ENCODE peak calls at places on chromosomes 4 and X, in seven cellular contexts. K, R, Y, G, D, O and W are unnamed samples.

GRCh38 chrX:97563531-97564133 is 679.9 kb downstream of the RPA4 start:
- DNase-seq in Y (peak), K (no peak), R (no peak), D (no peak), G (peak), O (no peak), W (peak)

GRCh38 chr4:177315767-177316490 is 6.3 kb downstream of the NEIL3 start:
- DNase-seq in D (no peak), K (no peak), G (no peak), Y (no peak), R (no peak), O (no peak), W (no peak)

GRCh38 chr4:102338405-102338804 is 6.9 kb downstream of the SLC39A8 start:
- DNase-seq in G (no peak), D (no peak), K (no peak), R (no peak), O (no peak), Y (no peak), W (no peak)

GRCh38 chr4:1221155-1221870 is 27.6 kb downstream of the CTBP1 start:
- DNase-seq in G (no peak), K (no peak), D (no peak), Y (no peak), O (no peak), R (no peak), W (no peak)

GRCh38 chr4:9987749-9988346 is 33.4 kb downstream of the SLC2A9 start:
- DNase-seq in K (no peak), Y (no peak), D (no peak), G (no peak), R (no peak), O (no peak), W (no peak)

GRCh38 chrX:120731386-120731785 is 101.5 kb upstream of the C1GALT1C1 start:
- DNase-seq in G (no peak), D (no peak), K (no peak), Y (no peak), R (no peak), O (no peak), W (no peak)

GRCh38 chr4:91035276-91035675 is 908.1 kb downstream of the CCSER1 start:
- DNase-seq in K (no peak), D (no peak), O (no peak), G (no peak), R (no peak), Y (no peak), W (no peak)

GRCh38 chr4:134753390-134753789 is 551.8 kb upstream of the PABPC4L start:
- DNase-seq in O (no peak), Y (no peak), G (no peak), K (no peak), R (no peak), D (no peak), W (no peak)

GRCh38 chr4:145130788-145131398 is 32.8 kb downstream of the ABCE1 start:
- DNase-seq in D (no peak), R (no peak), G (peak), K (no peak), Y (no peak), O (no peak), W (no peak)

GRCh38 chrX:38618152-38618551 is 56.8 kb downstream of the TSPAN7 start:
- DNase-seq in R (no peak), G (no peak), K (no peak), O (no peak), D (no peak), Y (no peak), W (no peak)

GRCh38 chr4:20137176-20137575 is 114.5 kb upstream of the SLIT2 start:
- DNase-seq in G (peak), Y (no peak), D (no peak), O (no peak), K (no peak), R (no peak), W (no peak)

GRCh38 chr4:6627832-6628231 is 12.7 kb upstream of the MRFAP1 start:
- DNase-seq in Y (no peak), G (no peak), R (no peak), D (no peak), K (no peak), O (no peak), W (no peak)

GRCh38 chrX:108036298-108036973 is 8.4 kb upstream of the VSIG1 start:
- DNase-seq in Y (no peak), R (peak), G (peak), K (no peak), O (no peak), D (no peak), W (no peak)

GRCh38 chrX:19627081-19627480 is 111.8 kb upstream of the MAP3K15 start:
- DNase-seq in D (no peak), G (no peak), K (no peak), R (no peak), O (no peak), Y (no peak), W (peak)

GRCh38 chr4:85029453-85029852 is 63.0 kb upstream of the WDFY3 start:
- DNase-seq in D (no peak), G (no peak), Y (no peak), K (no peak), O (no peak), R (no peak), W (no peak)

GRCh38 chr4:147831452-147832192 is 99.7 kb downstream of the ARHGAP10 start:
- DNase-seq in Y (peak), R (no peak), O (peak), K (peak), G (peak), D (no peak), W (no peak)

GRCh38 chr4:54400802-54401201 is 171.7 kb downstream of the PDGFRA start:
- DNase-seq in D (no peak), R (no peak), O (no peak), Y (no peak), K (no peak), G (peak), W (no peak)

GRCh38 chr4:73573794-73574528 is 46.3 kb downstream of the RASSF6 start:
- DNase-seq in K (peak), O (peak), G (peak), D (peak), R (peak), Y (peak), W (peak)

GRCh38 chrX:13093489-13094140 is 49.2 kb upstream of the FAM9C start:
- DNase-seq in Y (no peak), K (no peak), R (no peak), G (no peak), D (no peak), O (no peak), W (no peak)

GRCh38 chrX:152735101-152735500 is 1.5 kb downstream of the MAGEA12 start:
- DNase-seq in Y (no peak), R (peak), K (no peak), D (peak), O (no peak), G (no peak), W (no peak)

GRCh38 chrX:74438771-74439170 is 17.5 kb downstream of the SLC16A2 start:
- DNase-seq in R (no peak), K (no peak), O (no peak), D (no peak), G (no peak), Y (no peak), W (no peak)

GRCh38 chrX:24027086-24027485 is at the start of gene KLHL15:
- DNase-seq in D (no peak), O (no peak), R (no peak), Y (no peak), G (no peak), K (no peak), W (no peak)

GRCh38 chr4:95250544-95251137 is 298.1 kb downstream of the UNC5C start:
- DNase-seq in K (peak), Y (no peak), G (no peak), R (no peak), O (no peak), D (no peak), W (no peak)

GRCh38 chr4:85909851-85910250 is 434.9 kb downstream of the ARHGAP24 start:
- DNase-seq in G (no peak), D (no peak), K (no peak), O (no peak), R (no peak), Y (no peak), W (no peak)

GRCh38 chr4:23463071-23463470 is 426.8 kb downstream of the PPARGC1A start:
- DNase-seq in D (no peak), Y (no peak), R (no peak), O (no peak), G (no peak), K (no peak), W (no peak)

GRCh38 chrX:107827137-107827831 is 1.6 kb downstream of the MID2 start:
- DNase-seq in K (no peak), Y (no peak), R (no peak), G (no peak), D (no peak), O (no peak), W (no peak)

GRCh38 chr4:2469192-2469984 is 482 bp downstream of the RNF4 start:
- DNase-seq in K (peak), Y (peak), O (no peak), G (peak), D (no peak), R (peak), W (peak)

GRCh38 chr4:22094217-22094616 is 145.6 kb upstream of the KCNIP4 start:
- DNase-seq in Y (no peak), R (no peak), K (no peak), D (no peak), G (no peak), O (no peak), W (no peak)

GRCh38 chr4:165982934-165983333 is 109.9 kb downstream of the TLL1 start:
- DNase-seq in D (no peak), Y (no peak), K (no peak), O (no peak), R (no peak), G (no peak), W (no peak)

GRCh38 chr4:118759481-118759880 is 74.3 kb downstream of the METTL14 start:
- DNase-seq in G (no peak), O (no peak), R (no peak), K (no peak), Y (no peak), D (no peak), W (no peak)
- H3K4me3 ChIP-seq in G (no peak), O (no peak), R (no peak), K (no peak), Y (no peak), D (no peak), W (no peak)

GRCh38 chrX:69307736-69308135 is 142.5 kb upstream of the PJA1 start:
- DNase-seq in D (peak), O (no peak), K (no peak), Y (no peak), G (no peak), R (no peak), W (no peak)
- H3K27ac ChIP-seq in D (no peak), O (no peak), K (no peak), Y (no peak), G (no peak), R (no peak), W (no peak)

DNA sequence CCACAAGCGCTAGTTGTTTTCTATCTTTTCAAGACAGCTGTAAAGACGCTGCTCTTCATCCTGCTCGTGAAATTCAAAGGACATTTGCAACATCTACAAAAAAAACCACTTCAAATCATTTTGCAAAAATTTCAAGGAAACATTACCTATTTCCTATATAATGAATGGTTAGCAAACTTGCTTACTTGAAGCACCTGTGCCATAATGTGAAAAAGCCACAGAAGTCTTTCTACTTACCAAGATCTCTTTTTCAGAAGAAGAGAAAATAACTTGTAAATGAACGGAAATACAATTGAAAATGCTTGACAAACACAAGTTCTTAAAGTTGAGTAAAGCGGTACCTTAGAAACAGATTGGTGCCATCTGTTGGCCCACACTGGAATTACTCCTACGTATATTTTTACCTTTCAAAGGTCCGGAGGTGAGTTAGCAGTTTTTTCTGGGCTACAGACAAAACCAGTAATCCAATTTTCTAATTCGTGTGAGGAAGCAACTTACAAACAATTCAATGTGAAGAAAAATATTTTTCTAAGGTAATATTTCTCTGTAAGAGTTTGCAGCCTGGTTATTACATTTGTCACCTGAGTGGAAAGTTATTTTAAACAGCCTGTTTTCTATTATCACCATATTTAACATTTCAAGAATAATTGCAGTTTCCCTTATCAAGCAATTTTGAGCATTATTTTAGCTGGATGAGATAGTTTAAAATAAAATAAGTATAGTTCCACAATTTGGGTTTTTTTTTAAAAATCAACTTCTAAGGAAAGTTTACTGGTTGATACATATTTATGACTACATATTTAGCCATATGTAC is at the start of gene TLR6:
- DNase-seq in D (no peak), G (peak), Y (peak), K (peak), R (peak), O (peak), W (no peak)
- TF ChIP-seq POLR2A in D (no peak), G (no peak), Y (no peak), K (no peak), R (no peak), O (no peak), W (no peak)

GRCh38 chr4:43496188-43496587 is 603.7 kb downstream of the GRXCR1 start:
- DNase-seq in D (no peak), Y (no peak), R (no peak), G (peak), K (no peak), O (no peak), W (no peak)
- H3K4me3 ChIP-seq in D (no peak), Y (no peak), R (no peak), G (peak), K (no peak), O (no peak), W (no peak)

GRCh38 chr4:162101337-162101736 is 62.5 kb downstream of the FSTL5 start:
- DNase-seq in K (no peak), D (no peak), O (no peak), G (no peak), Y (no peak), R (no peak), W (no peak)
- H3K27ac ChIP-seq in K (no peak), D (no peak), O (no peak), G (no peak), Y (no peak), R (no peak), W (no peak)

GRCh38 chrX:16719334-16720084 is at the start of gene SYAP1:
- DNase-seq in Y (peak), D (peak), K (peak), O (peak), G (peak), R (peak), W (peak)
- TF ChIP-seq POLR2A in Y (peak), D (peak), K (peak), O (peak), G (peak), R (peak), W (peak)

DNA sequence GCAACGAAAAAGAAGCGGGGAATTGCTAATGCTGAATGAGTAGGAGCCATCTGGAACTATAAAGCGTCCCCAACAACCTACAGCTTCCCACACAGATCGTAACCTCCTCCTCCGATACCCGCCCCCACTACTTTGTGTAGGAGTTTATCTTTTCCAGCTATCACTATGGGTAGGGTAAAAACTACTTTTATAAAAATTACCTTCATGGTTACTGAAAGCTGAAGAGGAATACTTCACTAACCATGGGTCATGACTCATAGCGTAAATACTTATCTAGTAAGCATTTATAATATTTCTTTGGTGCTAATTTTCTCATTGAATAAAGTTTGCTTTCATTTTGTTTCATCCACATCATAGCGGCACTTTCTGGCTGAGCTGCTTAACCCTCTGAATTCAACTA is 79.4 kb upstream of the TNIP3 start:
- DNase-seq in D (no peak), R (no peak), K (no peak), O (no peak), Y (no peak), G (peak), W (no peak)
- H3K4me3 ChIP-seq in D (no peak), R (no peak), K (peak), O (no peak), Y (no peak), G (peak), W (no peak)